ENCODE peak calls at places on chromosomes 12 and 14, in ten cellular contexts. E is WTC11, S is tibial nerve, Y is uterus, I is mammary epithelial cell, G is AG04450, B is HFF-Myc, X is fibroblast of the aortic adventitia, O is AG10803, F is choroid plexus epithelial cell. M is an unnamed sample.

GRCh38 chr12:1126089-1126488 is 135.1 kb downstream of the ERC1 start:
- DNase-seq in F (no peak), G (no peak), I (no peak), B (no peak), E (no peak), S (no peak), Y (no peak), O (no peak), X (no peak), M (no peak)

GRCh38 chr12:68373836-68374314 is 41.7 kb upstream of the MDM1 start:
- DNase-seq in X (no peak), S (no peak), G (no peak), Y (no peak), E (no peak), B (no peak), I (no peak), F (no peak), O (no peak), M (no peak)

GRCh38 chr14:61211476-61212262 is 69.5 kb downstream of the TMEM30B start:
- DNase-seq in O (no peak), B (no peak), F (no peak), S (no peak), I (no peak), X (no peak), E (no peak), Y (no peak), G (no peak), M (no peak)

GRCh38 chr12:121638298-121639202 is 12.2 kb downstream of the ORAI1 start:
- DNase-seq in I (no peak), S (no peak), E (no peak), O (no peak), Y (no peak), F (no peak), B (no peak), X (no peak), G (no peak), M (no peak)

GRCh38 chr12:106247731-106248176 is at the start of gene CKAP4:
- DNase-seq in X (peak; percentile 71), Y (peak; percentile 74), G (no peak), F (peak; percentile 85), E (peak; percentile 65), S (peak; percentile 58), B (no peak), I (peak; percentile 37), O (peak; percentile 85), M (peak; percentile 71)

GRCh38 chr14:22715186-22715812 is 51.2 kb upstream of the OXA1L start:
- DNase-seq in S (no peak), O (no peak), Y (no peak), I (no peak), F (no peak), G (no peak), B (no peak), E (no peak), X (no peak), M (no peak)

GRCh38 chr12:50620050-50620974 is 115.5 kb downstream of the DIP2B start:
- DNase-seq in G (no peak), O (peak; percentile 90), I (peak; percentile 88), Y (no peak), S (no peak), E (no peak), X (peak; percentile 90), B (peak; percentile 61), F (peak; percentile 92), M (no peak)

GRCh38 chr14:33916663-33917565 is 34.0 kb downstream of the EGLN3 start:
- DNase-seq in E (no peak), X (peak; percentile 59), O (no peak), S (no peak), G (no peak), B (no peak), Y (peak; percentile 32), I (peak; percentile 55), F (peak; percentile 29), M (no peak)

GRCh38 chr12:45464699-45465098 is 248.8 kb downstream of the ANO6 start:
- DNase-seq in S (no peak), Y (no peak), F (peak; percentile 12), G (no peak), X (no peak), O (no peak), B (no peak), I (no peak), E (peak; percentile 16), M (no peak)

DNA sequence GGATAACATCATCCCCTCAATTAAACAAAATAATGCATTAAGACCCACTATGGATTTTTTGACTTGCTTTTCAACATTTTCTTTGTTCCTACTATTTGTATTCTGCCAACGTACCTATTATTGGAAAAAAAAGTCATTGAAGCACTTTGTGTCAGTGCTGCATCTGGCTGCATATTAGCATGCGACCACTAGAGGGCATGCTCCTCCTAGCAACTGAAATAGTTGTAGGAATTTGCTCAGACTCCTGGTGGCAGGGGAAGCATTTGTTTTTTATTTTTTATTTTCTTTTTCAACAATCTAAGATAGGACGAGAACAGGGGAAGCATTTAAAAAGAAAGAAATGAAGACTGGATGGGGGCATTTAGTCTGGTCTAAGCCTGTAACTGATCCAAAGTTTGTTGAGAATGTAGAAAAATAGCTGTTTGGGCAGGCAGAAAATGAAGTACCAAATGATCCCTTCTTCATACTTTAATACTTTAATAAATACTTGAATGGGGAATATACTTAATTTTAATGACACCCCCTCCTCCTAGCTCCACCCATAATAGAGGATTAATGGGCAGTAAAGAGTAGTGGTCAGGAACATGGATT is 14.5 kb upstream of the CLEC4A start:
- DNase-seq in I (peak; percentile 44), S (peak; percentile 79), E (peak; percentile 85), Y (peak; percentile 60), X (peak; percentile 90), G (peak; percentile 63), F (peak; percentile 90), O (peak; percentile 75), B (peak; percentile 66), M (peak; percentile 82)
- TF ChIP-seq CTCF in I (peak; percentile 98), S (peak; percentile 91), E (peak; percentile 85), Y (peak; percentile 91), X (peak; percentile 99), G (peak; percentile 100), F (peak; percentile 98), O (peak; percentile 99), B (peak; percentile 98), M (peak; percentile 97)

GRCh38 chr12:96237465-96238077 is 43.4 kb downstream of the ELK3 start:
- DNase-seq in I (peak; percentile 94), G (peak; percentile 81), B (peak; percentile 89), X (peak; percentile 97), F (peak; percentile 97), O (peak; percentile 98), S (no peak), Y (peak; percentile 86), E (no peak), M (peak; percentile 88)
- TF ChIP-seq CTCF in I (no peak), G (no peak), B (no peak), X (no peak), F (no peak), O (no peak), S (no peak), Y (no peak), E (no peak), M (no peak)

GRCh38 chr12:104055686-104056388 is 5.8 kb upstream of the GLT8D2 start:
- DNase-seq in Y (peak; percentile 79), E (no peak), O (peak; percentile 68), X (peak; percentile 84), F (peak; percentile 24), B (no peak), S (no peak), G (no peak), I (no peak), M (peak; percentile 22)
- TF ChIP-seq CTCF in Y (no peak), E (no peak), O (no peak), X (no peak), F (no peak), B (no peak), S (no peak), G (no peak), I (no peak), M (no peak)

DNA sequence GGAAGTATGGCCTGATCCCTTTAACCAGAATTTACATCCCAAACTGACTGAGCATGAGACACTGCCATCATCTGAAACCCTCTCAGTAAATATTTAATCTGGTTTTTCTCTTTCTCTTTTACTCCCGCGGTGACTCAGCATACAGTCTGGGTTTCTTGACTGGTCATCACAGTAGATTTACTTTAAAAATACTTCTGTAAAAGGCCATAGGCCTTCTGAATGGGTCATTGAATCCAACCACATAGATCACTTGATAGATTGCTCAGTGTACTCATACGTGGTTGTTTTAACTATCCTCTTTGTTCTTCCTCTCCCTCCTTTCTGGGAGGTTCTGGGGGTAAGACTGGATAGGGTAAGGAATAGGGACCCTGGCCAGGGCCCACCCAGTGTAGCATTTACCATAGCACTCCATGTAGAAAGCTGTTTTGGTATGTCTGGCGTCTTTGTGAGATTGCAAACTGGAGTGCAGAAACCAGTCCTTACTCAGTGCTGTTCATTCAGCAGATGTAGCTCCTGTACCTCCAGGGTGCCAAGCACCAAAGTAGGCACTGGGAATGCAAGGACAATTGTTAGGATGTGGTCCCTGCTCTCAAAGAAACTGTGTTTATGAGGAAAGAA is 165.7 kb downstream of the SRGAP1 start:
- DNase-seq in O (peak; percentile 48), S (no peak), G (peak; percentile 65), I (peak; percentile 37), B (no peak), Y (no peak), X (peak; percentile 62), F (peak; percentile 76), E (no peak), M (no peak)
- TF ChIP-seq CTCF in O (no peak), S (no peak), G (no peak), I (no peak), B (no peak), Y (no peak), X (no peak), F (no peak), E (no peak), M (no peak)

DNA sequence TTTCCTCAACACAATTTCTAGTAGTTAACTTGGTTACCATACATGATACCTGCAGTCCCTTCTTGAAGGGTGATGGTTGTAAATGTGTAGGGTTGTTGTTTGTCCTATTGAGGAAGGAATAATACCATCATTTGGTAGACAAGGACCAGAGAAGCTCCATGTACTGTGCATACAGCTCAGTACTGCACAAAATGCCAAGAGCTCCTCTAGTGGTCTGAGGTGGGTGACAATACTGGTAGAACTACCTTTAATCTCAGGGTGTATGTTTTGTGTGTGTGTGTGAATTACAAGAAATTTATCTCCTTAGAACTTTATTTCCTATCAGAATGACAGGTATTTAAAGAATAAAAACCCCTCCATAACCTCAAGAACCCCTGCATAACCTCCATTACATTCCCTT is 575.3 kb downstream of the TMTC2 start:
- DNase-seq in F (no peak), X (no peak), O (no peak), I (no peak), S (no peak), E (no peak), G (no peak), Y (no peak), B (no peak), M (no peak)
- TF ChIP-seq CTCF in F (peak; percentile 8), X (no peak), O (no peak), I (no peak), S (no peak), E (no peak), G (no peak), Y (no peak), B (no peak), M (no peak)

GRCh38 chr12:51922762-51923505 is 15.6 kb downstream of the ACVRL1 start:
- DNase-seq in F (peak; percentile 50), I (no peak), Y (peak; percentile 64), E (no peak), S (no peak), G (no peak), O (peak; percentile 89), X (peak; percentile 84), B (no peak), M (peak; percentile 79)
- TF ChIP-seq CTCF in F (no peak), I (no peak), Y (no peak), E (no peak), S (no peak), G (no peak), O (peak; percentile 23), X (peak; percentile 10), B (no peak), M (no peak)

GRCh38 chr14:29016050-29016900 is 249.7 kb downstream of the FOXG1 start:
- DNase-seq in S (no peak), G (no peak), I (no peak), F (peak; percentile 74), B (peak; percentile 22), X (peak; percentile 65), O (peak; percentile 31), E (peak; percentile 80), Y (no peak), M (no peak)
- TF ChIP-seq CTCF in S (peak; percentile 57), G (peak; percentile 92), I (no peak), F (peak; percentile 99), B (peak; percentile 93), X (peak; percentile 91), O (peak; percentile 94), E (peak; percentile 62), Y (peak; percentile 13), M (no peak)

M was measured in tibial artery.